ENCODE peak calls at places on chromosomes 11 and 22, in ten cellular contexts. L is Calu3, Y is fibroblast of mammary gland, O is HFFc6, G is BE2C, M is foreskin fibroblast, Q is heart right ventricle, U is AG09309, A is tibial artery, B is right lobe of liver. T is an unnamed sample.
A peak's percentile ranks its signal among the peaks of the same experiment; 100 is the strongest.

GRCh38 chr11:33734441-33735165 is 1.6 kb downstream of the CD59 start:
- DNase-seq in G (no peak), M (no peak), Q (no peak), U (no peak), B (no peak), L (peak; percentile 60), O (peak; percentile 20), A (no peak), Y (peak; percentile 59), T (no peak)

GRCh38 chr11:72591785-72592490 is 82.3 kb downstream of the PDE2A start:
- DNase-seq in Q (no peak), M (no peak), B (no peak), Y (no peak), L (no peak), G (no peak), A (no peak), U (no peak), O (no peak), T (no peak)

GRCh38 chr11:133951484-133952198 is 5.1 kb downstream of the IGSF9B start:
- DNase-seq in G (peak; percentile 50), B (no peak), A (peak; percentile 59), U (no peak), M (peak; percentile 11), L (no peak), O (peak; percentile 33), Y (no peak), Q (no peak), T (no peak)

GRCh38 chr11:3823303-3823702 is 14.9 kb downstream of the PGAP2 start:
- DNase-seq in Y (peak; percentile 89), M (peak; percentile 77), O (peak; percentile 75), B (no peak), Q (no peak), A (no peak), L (no peak), G (no peak), U (peak; percentile 46), T (no peak)

GRCh38 chr11:30392221-30392784 is 69.4 kb downstream of the ARL14EP start:
- DNase-seq in O (peak; percentile 0), U (no peak), G (no peak), A (no peak), L (no peak), Q (no peak), B (no peak), M (no peak), Y (no peak), T (no peak)

GRCh38 chr11:117634756-117635593 is 162.0 kb downstream of the DSCAML1 start:
- DNase-seq in L (no peak), O (peak; percentile 10), B (no peak), Y (peak; percentile 12), A (no peak), Q (no peak), M (no peak), U (no peak), G (no peak), T (no peak)

GRCh38 chr22:40487663-40488249 is 117.4 kb downstream of the SGSM3 start:
- DNase-seq in O (peak; percentile 9), B (no peak), M (no peak), Y (peak; percentile 45), Q (no peak), U (no peak), G (no peak), L (no peak), A (no peak), T (peak; percentile 55)

GRCh38 chr22:21666786-21667185 is 974 bp downstream of the PPIL2 start:
- DNase-seq in M (no peak), Q (no peak), L (no peak), B (no peak), A (no peak), O (no peak), Y (no peak), G (no peak), U (no peak), T (no peak)

GRCh38 chr11:61700221-61700620 is 20.0 kb downstream of the DAGLA start:
- DNase-seq in L (peak; percentile 90), Q (no peak), O (peak; percentile 40), U (no peak), A (no peak), M (peak; percentile 76), G (no peak), Y (peak; percentile 76), B (no peak), T (no peak)

GRCh38 chr22:41963453-41964105 is 5.7 kb upstream of the SEPTIN3 start:
- DNase-seq in G (no peak), A (no peak), B (no peak), M (no peak), U (peak; percentile 21), Y (peak; percentile 30), L (no peak), Q (no peak), O (no peak), T (no peak)

GRCh38 chr11:111668980-111669379 is 66.7 kb downstream of the SIK2 start:
- DNase-seq in B (no peak), Q (no peak), G (no peak), O (no peak), L (no peak), A (no peak), Y (no peak), M (no peak), U (no peak), T (no peak)

GRCh38 chr11:43250309-43250708 is 61.5 kb upstream of the API5 start:
- DNase-seq in O (no peak), M (no peak), A (no peak), Y (no peak), Q (no peak), B (no peak), G (no peak), L (no peak), U (no peak), T (no peak)

GRCh38 chr11:129061466-129062194 is 119.0 kb upstream of the TP53AIP1 start:
- DNase-seq in A (no peak), M (peak; percentile 10), Y (peak; percentile 38), Q (no peak), G (no peak), O (peak; percentile 79), B (no peak), L (peak; percentile 52), U (no peak), T (no peak)

GRCh38 chr11:1460396-1460795 is 26.2 kb downstream of the MOB2 start:
- DNase-seq in O (no peak), U (no peak), A (peak; percentile 70), Q (no peak), Y (peak; percentile 51), B (no peak), L (no peak), G (no peak), M (peak; percentile 5), T (no peak)

GRCh38 chr22:31537019-31537535 is 40.7 kb downstream of the SFI1 start:
- DNase-seq in O (no peak), Y (no peak), B (no peak), U (no peak), Q (no peak), G (no peak), A (no peak), L (no peak), M (no peak), T (peak; percentile 64)

GRCh38 chr11:84800755-84801346 is 826.3 kb downstream of the DLG2 start:
- DNase-seq in G (no peak), O (peak; percentile 19), A (no peak), U (peak; percentile 28), B (no peak), M (peak; percentile 2), Y (peak; percentile 59), L (peak; percentile 6), Q (no peak), T (no peak)

GRCh38 chr11:83502041-83502440 is 215.9 kb upstream of the CCDC90B start:
- DNase-seq in U (no peak), L (no peak), Q (no peak), A (no peak), Y (peak; percentile 10), G (no peak), M (no peak), O (no peak), B (no peak), T (no peak)

GRCh38 chr22:27990879-27991278 is 71.8 kb upstream of the PITPNB start:
- DNase-seq in L (peak; percentile 45), A (peak; percentile 83), Q (peak; percentile 79), M (no peak), Y (peak; percentile 52), B (peak; percentile 86), G (peak; percentile 83), U (no peak), O (no peak), T (peak; percentile 68)
- TF ChIP-seq CTCF in L (peak; percentile 22), A (peak; percentile 51), Q (peak; percentile 67), M (peak; percentile 17), Y (peak; percentile 60), B (peak; percentile 73), G (peak; percentile 90), U (peak; percentile 35), O (peak; percentile 59), T (peak; percentile 52)

GRCh38 chr11:64762277-64762915 is 2.6 kb upstream of the PYGM start:
- DNase-seq in Y (no peak), G (no peak), Q (no peak), M (no peak), U (no peak), O (no peak), L (no peak), A (peak; percentile 15), B (no peak), T (peak; percentile 31)
- TF ChIP-seq CTCF in Y (no peak), G (no peak), Q (no peak), M (no peak), U (no peak), O (no peak), L (no peak), A (no peak), B (no peak), T (no peak)

DNA sequence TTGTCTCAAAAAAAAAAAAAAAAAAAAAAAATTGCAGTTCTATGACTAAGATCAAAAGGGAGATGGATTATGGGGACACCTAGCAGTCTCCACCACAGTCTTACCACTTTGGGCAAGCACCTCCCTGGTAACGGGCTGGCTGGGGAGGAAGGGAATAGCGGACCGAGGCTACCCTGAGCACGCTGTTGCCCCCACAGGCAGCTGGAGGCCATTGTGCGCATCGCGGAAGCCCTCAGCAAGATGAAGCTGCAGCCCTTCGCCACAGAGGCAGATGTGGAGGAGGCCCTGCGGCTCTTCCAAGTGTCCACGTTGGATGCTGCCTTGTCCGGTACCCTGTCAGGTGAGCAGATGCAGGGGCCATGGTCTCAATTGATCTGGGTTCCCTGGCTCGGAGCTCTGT is 21.2 kb downstream of the MCM5 start:
- DNase-seq in Y (no peak), L (no peak), M (no peak), G (no peak), Q (no peak), B (no peak), A (no peak), O (no peak), U (no peak), T (no peak)
- TF ChIP-seq CTCF in Y (no peak), L (no peak), M (no peak), G (no peak), Q (no peak), B (no peak), A (no peak), O (no peak), U (no peak), T (no peak)

DNA sequence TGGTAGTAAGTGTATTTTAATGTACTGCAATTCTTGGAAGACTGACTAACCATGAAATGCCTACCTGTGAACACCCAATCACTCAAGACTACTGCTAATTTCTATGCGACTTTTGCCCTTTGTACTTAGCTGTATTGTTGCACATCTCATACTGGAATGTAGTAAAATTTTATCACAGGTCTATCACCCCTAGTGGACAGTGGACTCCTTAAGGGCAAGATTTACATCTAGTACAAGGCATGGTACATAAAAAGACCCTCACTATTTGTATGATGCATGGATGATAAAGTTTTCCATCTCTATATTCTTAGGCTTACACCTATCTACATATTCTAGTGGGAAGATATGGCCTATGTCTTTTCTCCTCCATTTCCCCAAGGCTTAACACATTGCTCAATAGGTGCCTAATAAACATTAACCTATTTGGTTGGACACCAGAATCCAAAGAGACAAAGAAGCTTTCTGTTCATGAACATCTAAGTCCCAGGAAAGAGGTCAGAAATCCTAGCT is 26.1 kb downstream of the SERGEF start:
- DNase-seq in Q (no peak), G (no peak), M (no peak), U (no peak), B (no peak), L (no peak), Y (no peak), A (no peak), O (no peak), T (no peak)
- TF ChIP-seq CTCF in Q (no peak), G (no peak), M (peak; percentile 11), U (peak; percentile 22), B (no peak), L (peak; percentile 25), Y (peak; percentile 10), A (no peak), O (peak; percentile 71), T (no peak)